ENCODE peak calls at places on chromosomes 2 and 18, in six cellular contexts. D, Y, L, A, P and W are unnamed samples.

GRCh38 chr2:236298924-236299475 is 34.8 kb upstream of the ASB18 start:
- ATAC-seq in D (no peak), Y (no peak), L (no peak), A (no peak), P (no peak), W (no peak)

GRCh38 chr18:57334383-57334782 is 18.0 kb upstream of the ST8SIA3 start:
- ATAC-seq in D (no peak), Y (no peak), L (no peak), A (no peak), P (no peak), W (no peak)

GRCh38 chr18:23540867-23541266 is 37.6 kb downstream of the RMC1 start:
- ATAC-seq in D (no peak), Y (peak; percentile 88), L (peak; percentile 62), A (no peak), P (peak; percentile 83), W (no peak)

GRCh38 chr18:61544178-61544577 is 210.9 kb downstream of the CDH20 start:
- ATAC-seq in D (no peak), Y (no peak), L (no peak), A (no peak), P (no peak), W (no peak)

GRCh38 chr2:119691189-119691588 is 12.2 kb downstream of the TMEM177 start:
- ATAC-seq in D (no peak), Y (no peak), L (no peak), A (no peak), P (no peak), W (no peak)

GRCh38 chr18:2874765-2875164 is 28.0 kb downstream of the EMILIN2 start:
- ATAC-seq in D (peak; percentile 32), Y (no peak), L (no peak), A (no peak), P (no peak), W (no peak)

GRCh38 chr2:101264360-101264939 is 11.8 kb downstream of the CNOT11 start:
- ATAC-seq in D (no peak), Y (no peak), L (no peak), A (no peak), P (no peak), W (no peak)

GRCh38 chr2:200609027-200609614 is 23.3 kb downstream of the AOX1 start:
- ATAC-seq in D (no peak), Y (no peak), L (peak; percentile 92), A (peak; percentile 96), P (no peak), W (peak; percentile 91)

GRCh38 chr2:166361351-166362153 is 14.2 kb downstream of the SCN9A start:
- ATAC-seq in D (peak; percentile 96), Y (peak; percentile 67), L (no peak), A (peak; percentile 84), P (peak; percentile 82), W (no peak)

GRCh38 chr2:73982140-73982617 is 2.5 kb upstream of the TET3 start:
- ATAC-seq in D (no peak), Y (no peak), L (peak; percentile 58), A (peak; percentile 18), P (no peak), W (no peak)

GRCh38 chr2:178923546-178923945 is 116.3 kb upstream of the TTN start:
- ATAC-seq in D (no peak), Y (no peak), L (no peak), A (no peak), P (no peak), W (no peak)
- TF ChIP-seq EP300 in D (no peak), Y (no peak), L (no peak), A (no peak), P (no peak), W (no peak)

GRCh38 chr18:79943608-79944125 is 7.8 kb downstream of the SLC66A2 start:
- ATAC-seq in D (no peak), Y (no peak), L (no peak), A (no peak), P (no peak), W (no peak)

GRCh38 chr18:79941473-79942119 is 9.9 kb downstream of the SLC66A2 start:
- ATAC-seq in D (no peak), Y (no peak), L (no peak), A (no peak), P (no peak), W (no peak)

GRCh38 chr18:79942211-79942610 is 9.2 kb downstream of the SLC66A2 start:
- ATAC-seq in D (no peak), Y (no peak), L (no peak), A (no peak), P (no peak), W (no peak)

GRCh38 chr18:79944126-79944731 is 7.2 kb downstream of the SLC66A2 start:
- ATAC-seq in D (no peak), Y (peak; percentile 50), L (no peak), A (no peak), P (peak; percentile 72), W (no peak)

GRCh38 chr18:79942786-79943607 is 8.5 kb downstream of the SLC66A2 start:
- ATAC-seq in D (no peak), Y (no peak), L (no peak), A (no peak), P (no peak), W (no peak)
- TF ChIP-seq CTCF in D (no peak), Y (no peak), L (no peak), A (no peak), P (no peak), W (no peak)

GRCh38 chr2:216775043-216775453 is 79.7 kb upstream of the IGFBP5 start:
- ATAC-seq in D (peak; percentile 60), Y (peak; percentile 90), L (peak; percentile 88), A (peak; percentile 21), P (no peak), W (peak; percentile 80)
- TF ChIP-seq EP300 in D (no peak), Y (peak; percentile 76), L (no peak), A (no peak), P (no peak), W (no peak)

DNA sequence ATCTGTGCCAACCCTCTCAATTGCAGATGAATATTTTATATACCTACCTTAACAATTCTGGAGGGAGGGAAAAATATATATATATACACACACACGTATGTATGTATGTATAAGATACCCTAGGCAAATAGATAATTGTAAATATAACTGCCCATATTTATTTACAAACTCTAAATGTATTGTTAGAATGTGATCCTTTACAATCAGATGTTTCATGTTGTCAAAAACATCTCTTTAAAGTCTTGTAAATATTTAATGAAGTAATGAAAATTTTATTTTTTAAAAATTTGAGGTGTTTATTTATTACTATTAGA is 11.6 kb downstream of the ANKRD12 start:
- ATAC-seq in D (no peak), Y (no peak), L (no peak), A (no peak), P (no peak), W (no peak)
- TF ChIP-seq CTCF in D (no peak), Y (no peak), L (no peak), A (no peak), P (no peak), W (no peak)

DNA sequence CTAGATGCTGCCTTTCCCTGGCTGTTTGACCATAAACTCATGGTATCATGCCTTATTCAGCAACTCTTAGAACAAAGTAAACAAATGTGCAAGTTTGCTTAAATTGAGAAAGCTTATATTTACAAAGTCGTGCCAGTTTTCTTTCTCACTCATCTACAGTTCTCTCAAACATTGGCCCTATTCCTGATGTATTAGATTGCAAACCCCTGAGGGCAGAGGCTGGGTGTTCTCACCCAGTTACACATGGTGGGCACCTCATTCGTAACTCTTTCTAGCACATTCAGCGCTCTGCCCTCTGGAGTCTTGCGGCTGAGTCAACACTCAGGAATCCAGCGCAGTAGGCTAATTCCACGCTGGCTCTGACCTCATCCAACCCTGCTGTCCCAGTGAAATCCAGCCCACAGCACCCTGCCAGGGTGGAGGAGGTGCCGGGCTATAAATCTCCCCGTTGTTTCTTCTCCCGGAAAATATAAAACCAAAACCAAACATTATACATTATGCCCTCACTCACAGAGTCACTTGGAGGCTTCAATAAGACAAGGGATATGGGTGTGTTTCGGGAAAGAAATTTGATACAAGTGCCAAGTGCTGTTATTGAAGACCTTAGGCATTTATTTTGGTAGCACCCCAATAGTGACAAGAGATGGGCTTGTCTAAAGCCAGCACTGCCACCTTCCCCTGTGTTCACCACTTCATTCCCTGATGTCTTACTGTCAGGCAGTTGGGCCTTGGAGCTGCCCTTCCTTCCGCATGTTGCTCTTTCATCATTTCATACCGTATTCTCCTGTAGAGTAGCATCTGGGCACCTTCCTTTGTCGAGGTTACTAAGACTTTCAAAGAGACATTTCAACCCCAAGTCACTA is 287.4 kb downstream of the PRKCE start:
- ATAC-seq in D (peak; percentile 87), Y (no peak), L (peak; percentile 85), A (peak; percentile 92), P (no peak), W (peak; percentile 80)
- TF ChIP-seq EP300 in D (no peak), Y (no peak), L (peak; percentile 65), A (peak; percentile 95), P (no peak), W (no peak)

GRCh38 chr2:97770450-97770849 is 57.1 kb downstream of the ZAP70 start:
- ATAC-seq in D (no peak), Y (no peak), L (no peak), A (no peak), P (no peak), W (no peak)

GRCh38 chr2:97769308-97769707 is 55.9 kb downstream of the ZAP70 start:
- ATAC-seq in D (no peak), Y (no peak), L (no peak), A (no peak), P (no peak), W (no peak)

GRCh38 chr2:97779141-97779540 is 65.8 kb downstream of the ZAP70 start:
- ATAC-seq in D (no peak), Y (peak; percentile 81), L (no peak), A (no peak), P (no peak), W (no peak)

GRCh38 chr2:97775074-97775473 is 61.7 kb downstream of the ZAP70 start:
- ATAC-seq in D (no peak), Y (no peak), L (no peak), A (no peak), P (no peak), W (no peak)

GRCh38 chr2:97774425-97774824 is 61.0 kb downstream of the ZAP70 start:
- ATAC-seq in D (peak; percentile 98), Y (peak; percentile 84), L (no peak), A (peak; percentile 79), P (peak; percentile 37), W (no peak)
- TF ChIP-seq CTCF in D (peak; percentile 70), Y (peak; percentile 34), L (peak; percentile 11), A (peak; percentile 6), P (peak; percentile 18), W (peak; percentile 22)

GRCh38 chr2:239328306-239329191 is 72.3 kb downstream of the HDAC4 start:
- ATAC-seq in D (peak; percentile 72), Y (peak; percentile 71), L (peak; percentile 91), A (peak; percentile 30), P (no peak), W (peak; percentile 85)
- TF ChIP-seq EP300 in D (no peak), Y (no peak), L (no peak), A (no peak), P (no peak), W (peak; percentile 88)

GRCh38 chr18:60413944-60414547 is 41.5 kb upstream of the MC4R start:
- ATAC-seq in D (peak; percentile 85), Y (no peak), L (no peak), A (peak; percentile 55), P (peak; percentile 74), W (no peak)
- TF ChIP-seq CTCF in D (peak; percentile 62), Y (no peak), L (no peak), A (peak; percentile 43), P (peak; percentile 40), W (no peak)